ENCODE peak calls at places on chromosomes 12 and 14, in nine cellular contexts. R is activated CD8-positive, alpha-beta T cell treated with anti-CD3 and anti-CD28 coated beads for 36 hours; T is lower leg skin; A is AG10803; X is HTR-8/SVneo; Q is CMK; E is COR-L47; H is lung microvascular endothelial cell; P is naive B cell. U is an unnamed sample.

GRCh38 chr12:111101003-111101402 is 180.6 kb upstream of the MYL2 start:
- DNase-seq in R (no peak), T (no peak), A (no peak), X (no peak), Q (no peak), E (no peak), H (no peak), P (no peak), U (no peak)

GRCh38 chr12:54053625-54054441 is at the start of gene HOXC4:
- DNase-seq in R (peak; percentile 48), T (no peak), A (no peak), X (no peak), Q (no peak), E (no peak), H (no peak), P (no peak), U (no peak)

GRCh38 chr12:79300199-79300568 is 390.6 kb downstream of the PAWR start:
- DNase-seq in R (no peak), T (no peak), A (peak; percentile 5), X (no peak), Q (no peak), E (no peak), H (no peak), P (no peak), U (no peak)

GRCh38 chr14:38948171-38948570 is 154.9 kb downstream of the SEC23A start:
- DNase-seq in R (no peak), T (no peak), A (peak; percentile 77), X (no peak), Q (no peak), E (no peak), H (peak; percentile 15), P (no peak), U (no peak)

GRCh38 chr14:50837271-50837670 is 6.3 kb upstream of the NIN start:
- DNase-seq in R (no peak), T (no peak), A (no peak), X (no peak), Q (no peak), E (no peak), H (no peak), P (no peak), U (no peak)

GRCh38 chr12:66140726-66141125 is 10.2 kb upstream of the LLPH start:
- DNase-seq in R (no peak), T (no peak), A (no peak), X (no peak), Q (no peak), E (no peak), H (no peak), P (no peak), U (no peak)

GRCh38 chr14:78700236-78700635 is 530.1 kb downstream of the NRXN3 start:
- DNase-seq in R (no peak), T (no peak), A (peak; percentile 4), X (no peak), Q (no peak), E (no peak), H (no peak), P (no peak), U (no peak)

GRCh38 chr12:105414088-105414487 is 83.6 kb downstream of the C12orf75 start:
- DNase-seq in R (no peak), T (no peak), A (no peak), X (no peak), Q (no peak), E (no peak), H (no peak), P (no peak), U (no peak)

GRCh38 chr12:103571286-103571685 is 15.8 kb upstream of the STAB2 start:
- DNase-seq in R (no peak), T (no peak), A (no peak), X (no peak), Q (no peak), E (peak; percentile 64), H (no peak), P (no peak), U (peak; percentile 77)

GRCh38 chr12:131640436-131640969 is 70.4 kb upstream of the SFSWAP start:
- DNase-seq in R (no peak), T (no peak), A (no peak), X (no peak), Q (no peak), E (no peak), H (no peak), P (no peak), U (no peak)

GRCh38 chr12:58487280-58488141 is 432.8 kb downstream of the LRIG3 start:
- DNase-seq in R (no peak), T (no peak), A (peak; percentile 98), X (peak; percentile 30), Q (peak; percentile 4), E (no peak), H (no peak), P (no peak), U (no peak)

GRCh38 chr14:63727231-63727735 is 582 bp downstream of the SGPP1 start:
- DNase-seq in R (peak; percentile 17), T (no peak), A (peak; percentile 40), X (peak; percentile 88), Q (no peak), E (peak; percentile 37), H (peak; percentile 51), P (no peak), U (peak; percentile 48)

GRCh38 chr14:73945159-73945670 is 4.7 kb downstream of the FAM161B start:
- DNase-seq in R (no peak), T (no peak), A (no peak), X (no peak), Q (no peak), E (no peak), H (no peak), P (no peak), U (no peak)

GRCh38 chr12:117538926-117539325 is 177.5 kb upstream of the NOS1 start:
- DNase-seq in R (no peak), T (no peak), A (no peak), X (no peak), Q (no peak), E (no peak), H (no peak), P (no peak), U (no peak)

GRCh38 chr14:30998100-30998706 is 27.2 kb upstream of the AP4S1 start:
- DNase-seq in R (no peak), T (no peak), A (no peak), X (no peak), Q (no peak), E (no peak), H (no peak), P (no peak), U (no peak)

GRCh38 chr14:100677152-100677924 is 49.4 kb upstream of the DLK1 start:
- DNase-seq in R (no peak), T (no peak), A (peak; percentile 35), X (no peak), Q (peak; percentile 84), E (no peak), H (peak; percentile 32), P (no peak), U (peak; percentile 69)

GRCh38 chr12:997505-997904 is 6.5 kb downstream of the ERC1 start:
- DNase-seq in R (no peak), T (no peak), A (no peak), X (no peak), Q (no peak), E (no peak), H (no peak), P (no peak), U (no peak)

GRCh38 chr14:58747181-58747580 is 109.4 kb downstream of the DACT1 start:
- DNase-seq in R (no peak), T (peak; percentile 65), A (peak; percentile 97), X (peak; percentile 40), Q (no peak), E (no peak), H (no peak), P (no peak), U (no peak)

GRCh38 chr14:104389326-104390220 is 190.0 kb upstream of the C14orf180 start:
- DNase-seq in R (peak; percentile 51), T (no peak), A (no peak), X (no peak), Q (no peak), E (no peak), H (no peak), P (no peak), U (no peak)

GRCh38 chr14:25048170-25049126 is 1.5 kb downstream of the STXBP6 start:
- DNase-seq in R (no peak), T (peak; percentile 69), A (peak; percentile 85), X (peak; percentile 29), Q (no peak), E (no peak), H (no peak), P (no peak), U (no peak)

U was measured in NCI-H345.